ENCODE peak calls at places on chromosomes 4 and X, in four cellular contexts. One of them, this sample, is unnamed.

GRCh38 chrX:4638036-4638435 is 924.6 kb upstream of the PRKX start:
- DNase-seq in left ventricle myocardium inferior: no peak
- DNase-seq in mucosa of descending colon: no peak
- DNase-seq in OCI-LY7: no peak
- DNase-seq in this sample: no peak

GRCh38 chrX:45903781-45904201 is 641.4 kb downstream of the ZNF674 start:
- DNase-seq in left ventricle myocardium inferior: no peak
- DNase-seq in mucosa of descending colon: no peak
- DNase-seq in OCI-LY7: no peak
- DNase-seq in this sample: no peak

GRCh38 chr4:183533698-183534097 is 28.8 kb downstream of the ING2 start:
- DNase-seq in left ventricle myocardium inferior: no peak
- DNase-seq in mucosa of descending colon: no peak
- DNase-seq in OCI-LY7: no peak
- DNase-seq in this sample: no peak

GRCh38 chr4:37445023-37445422 is 200.5 kb downstream of the NWD2 start:
- DNase-seq in left ventricle myocardium inferior: no peak
- DNase-seq in mucosa of descending colon: no peak
- DNase-seq in OCI-LY7: no peak
- DNase-seq in this sample: no peak

GRCh38 chr4:46386570-46386969 is 3.4 kb downstream of the GABRA2 start:
- DNase-seq in left ventricle myocardium inferior: no peak
- DNase-seq in mucosa of descending colon: peak; percentile 16
- DNase-seq in OCI-LY7: no peak
- DNase-seq in this sample: peak; percentile 24

GRCh38 chr4:3344596-3344995 is 51.8 kb downstream of the RGS12 start:
- DNase-seq in left ventricle myocardium inferior: no peak
- DNase-seq in mucosa of descending colon: no peak
- DNase-seq in OCI-LY7: no peak
- DNase-seq in this sample: no peak

GRCh38 chrX:54530358-54530900 is 410 bp downstream of the GNL3L start:
- DNase-seq in left ventricle myocardium inferior: no peak
- DNase-seq in mucosa of descending colon: no peak
- DNase-seq in OCI-LY7: peak; percentile 21
- DNase-seq in this sample: no peak

GRCh38 chr4:3461515-3462291 is 1.4 kb upstream of the DOK7 start:
- DNase-seq in left ventricle myocardium inferior: peak; percentile 83
- DNase-seq in mucosa of descending colon: peak; percentile 55
- DNase-seq in OCI-LY7: no peak
- DNase-seq in this sample: no peak

GRCh38 chr4:147754037-147754445 is 22.2 kb downstream of the ARHGAP10 start:
- DNase-seq in left ventricle myocardium inferior: no peak
- DNase-seq in mucosa of descending colon: no peak
- DNase-seq in OCI-LY7: no peak
- DNase-seq in this sample: no peak

GRCh38 chr4:87033902-87034301 is 99.1 kb downstream of the AFF1 start:
- DNase-seq in left ventricle myocardium inferior: no peak
- DNase-seq in mucosa of descending colon: no peak
- DNase-seq in OCI-LY7: no peak
- DNase-seq in this sample: no peak

GRCh38 chr4:791201-791865 is 34.6 kb downstream of the CPLX1 start:
- DNase-seq in left ventricle myocardium inferior: no peak
- DNase-seq in mucosa of descending colon: no peak
- DNase-seq in OCI-LY7: no peak
- DNase-seq in this sample: no peak

GRCh38 chr4:151174784-151175183 is 75.4 kb downstream of the RPS3A start:
- DNase-seq in left ventricle myocardium inferior: no peak
- DNase-seq in mucosa of descending colon: no peak
- DNase-seq in OCI-LY7: no peak
- DNase-seq in this sample: no peak

GRCh38 chrX:46477435-46477834 is 67.8 kb downstream of the ZNF674 start:
- DNase-seq in left ventricle myocardium inferior: no peak
- DNase-seq in mucosa of descending colon: no peak
- DNase-seq in OCI-LY7: no peak
- DNase-seq in this sample: no peak

GRCh38 chr4:26192921-26193894 is 127.6 kb upstream of the RBPJ start:
- DNase-seq in left ventricle myocardium inferior: no peak
- DNase-seq in mucosa of descending colon: no peak
- DNase-seq in OCI-LY7: no peak
- DNase-seq in this sample: no peak

GRCh38 chr4:2352171-2352570 is 66.3 kb downstream of the ZFYVE28 start:
- DNase-seq in left ventricle myocardium inferior: no peak
- DNase-seq in mucosa of descending colon: no peak
- DNase-seq in OCI-LY7: no peak
- DNase-seq in this sample: no peak

GRCh38 chr4:140851032-140851636 is 94.9 kb upstream of the TBC1D9 start:
- DNase-seq in left ventricle myocardium inferior: no peak
- DNase-seq in mucosa of descending colon: peak; percentile 82
- DNase-seq in OCI-LY7: peak; percentile 86
- DNase-seq in this sample: peak; percentile 70

GRCh38 chrX:111337067-111337466 is 66.8 kb upstream of the CAPN6 start:
- DNase-seq in left ventricle myocardium inferior: no peak
- DNase-seq in mucosa of descending colon: no peak
- DNase-seq in OCI-LY7: no peak
- DNase-seq in this sample: no peak

GRCh38 chrX:97401586-97402101 is 517.9 kb downstream of the RPA4 start:
- DNase-seq in left ventricle myocardium inferior: no peak
- DNase-seq in mucosa of descending colon: no peak
- DNase-seq in OCI-LY7: no peak
- DNase-seq in this sample: no peak

GRCh38 chr4:4753643-4754042 is 105.8 kb upstream of the MSX1 start:
- DNase-seq in left ventricle myocardium inferior: no peak
- DNase-seq in mucosa of descending colon: no peak
- DNase-seq in OCI-LY7: no peak
- DNase-seq in this sample: no peak

GRCh38 chr4:4752025-4752424 is 107.4 kb upstream of the MSX1 start:
- DNase-seq in left ventricle myocardium inferior: no peak
- DNase-seq in mucosa of descending colon: no peak
- DNase-seq in OCI-LY7: no peak
- DNase-seq in this sample: no peak

GRCh38 chr4:4755306-4755705 is 104.2 kb upstream of the MSX1 start:
- DNase-seq in left ventricle myocardium inferior: no peak
- DNase-seq in mucosa of descending colon: no peak
- DNase-seq in OCI-LY7: no peak
- DNase-seq in this sample: no peak

GRCh38 chr4:4752576-4753401 is 106.7 kb upstream of the MSX1 start:
- DNase-seq in left ventricle myocardium inferior: no peak
- DNase-seq in mucosa of descending colon: no peak
- DNase-seq in OCI-LY7: no peak
- DNase-seq in this sample: no peak

DNA sequence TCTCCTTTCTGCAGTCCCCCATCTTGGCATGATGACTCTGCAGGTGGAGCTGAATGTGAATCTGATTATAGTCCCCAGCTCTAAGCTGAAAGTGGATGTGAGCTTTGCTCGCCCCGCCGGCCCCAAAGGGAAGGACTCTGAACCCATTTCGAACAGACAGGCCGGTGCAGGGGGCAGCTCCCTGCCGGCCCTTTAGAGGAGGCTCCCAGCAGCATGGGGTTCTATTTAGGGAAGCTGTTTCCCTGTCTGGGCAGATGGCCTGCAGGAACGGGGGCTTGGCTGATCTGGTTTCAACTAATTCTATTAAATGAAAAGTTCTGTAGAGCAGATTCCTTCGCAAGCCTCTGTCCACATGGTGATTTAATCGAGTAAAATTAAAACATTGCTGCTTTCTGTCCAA is 104.8 kb upstream of the MSX1 start:
- DNase-seq in left ventricle myocardium inferior: no peak
- DNase-seq in mucosa of descending colon: no peak
- DNase-seq in OCI-LY7: no peak
- DNase-seq in this sample: no peak
- H3K4me1 ChIP-seq in left ventricle myocardium inferior: no peaks in the 10 kb centered on the region
- H3K4me1 ChIP-seq in mucosa of descending colon: no peaks in the 10 kb centered on the region
- H3K4me1 ChIP-seq in OCI-LY7: no peaks in the 10 kb centered on the region
- H3K4me1 ChIP-seq in this sample: no peaks in the 10 kb centered on the region

DNA sequence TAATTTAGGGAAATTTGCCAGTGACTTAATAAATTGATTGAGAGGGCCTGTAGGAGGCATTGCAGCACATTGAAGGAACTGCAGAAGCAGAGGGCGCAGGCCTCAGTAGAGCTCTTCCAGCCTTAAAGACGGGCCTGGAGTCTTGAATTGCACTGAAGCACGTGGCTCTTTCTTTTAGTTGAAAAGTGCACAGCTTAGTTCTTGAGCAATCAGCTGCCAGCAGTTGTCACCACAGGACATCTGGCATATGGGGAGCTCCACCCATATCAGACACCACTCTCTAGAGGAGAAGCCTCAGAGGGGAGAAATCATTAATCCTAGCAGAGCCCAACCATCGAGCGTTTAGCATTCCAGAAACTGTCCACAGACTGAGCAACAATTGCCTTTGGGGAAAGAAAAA is 16.0 kb upstream of the FGF16 start:
- DNase-seq in left ventricle myocardium inferior: no peak
- DNase-seq in mucosa of descending colon: peak; percentile 8
- DNase-seq in OCI-LY7: peak; percentile 8
- DNase-seq in this sample: no peak
- H3K9me3 ChIP-seq in left ventricle myocardium inferior: no peaks in the 10 kb centered on the region
- H3K9me3 ChIP-seq in mucosa of descending colon: no peaks in the 10 kb centered on the region
- H3K9me3 ChIP-seq in OCI-LY7: no peaks in the 10 kb centered on the region
- H3K9me3 ChIP-seq in this sample: no peaks in the 10 kb centered on the region

DNA sequence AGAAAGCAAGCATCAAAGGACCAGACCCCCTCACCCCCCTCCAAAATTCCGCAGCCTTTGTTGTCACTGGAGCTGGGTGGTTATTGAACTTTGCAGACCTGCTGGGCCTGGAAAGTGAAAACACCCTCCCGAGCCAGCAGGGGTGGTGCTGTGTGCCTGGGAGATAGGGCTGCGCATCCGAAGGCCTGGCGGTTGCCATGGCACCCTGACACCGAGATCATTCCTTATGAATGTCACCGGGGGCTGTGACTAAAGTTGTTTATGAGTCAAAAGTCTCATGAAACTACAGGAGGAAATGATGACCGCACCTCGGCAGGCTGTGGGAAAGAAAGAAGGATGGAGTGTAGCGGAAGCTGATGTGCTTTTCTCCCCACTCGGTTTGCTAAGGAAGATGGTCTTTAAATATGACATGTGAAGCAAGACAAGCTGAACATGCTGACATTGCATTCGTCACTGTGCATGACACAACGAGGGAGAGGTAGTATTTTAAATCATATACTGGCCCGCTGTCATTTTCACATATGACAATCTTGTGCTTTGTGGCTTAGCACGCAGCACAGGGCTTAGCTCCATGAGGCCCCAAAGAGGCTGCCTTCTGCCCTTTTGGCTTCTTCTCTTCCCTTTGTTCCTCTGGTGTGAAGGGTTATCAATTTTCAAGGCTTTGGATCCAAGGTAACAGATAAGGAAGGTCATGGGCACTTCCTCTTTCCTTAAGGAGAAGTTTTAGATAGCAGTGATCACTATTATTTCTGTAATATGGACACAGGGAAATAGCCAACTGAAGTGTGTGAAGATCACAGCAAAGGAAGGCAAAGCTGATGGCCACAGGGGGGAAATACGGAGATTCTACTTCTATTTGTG is 367.1 kb downstream of the UNC5C start:
- DNase-seq in left ventricle myocardium inferior: no peak
- DNase-seq in mucosa of descending colon: no peak
- DNase-seq in OCI-LY7: no peak
- DNase-seq in this sample: no peak
- TF ChIP-seq CTCF in left ventricle myocardium inferior: no peak
- TF ChIP-seq CTCF in mucosa of descending colon: no peak
- TF ChIP-seq CTCF in OCI-LY7: no peak
- TF ChIP-seq CTCF in this sample: no peak

GRCh38 chr4:5717449-5718158 is 6.6 kb downstream of the EVC start:
- DNase-seq in left ventricle myocardium inferior: no peak
- DNase-seq in mucosa of descending colon: no peak
- DNase-seq in OCI-LY7: no peak
- DNase-seq in this sample: no peak
- H3K4me1 ChIP-seq in left ventricle myocardium inferior: no peaks in the 10 kb centered on the region
- H3K4me1 ChIP-seq in mucosa of descending colon: no peaks in the 10 kb centered on the region
- H3K4me1 ChIP-seq in OCI-LY7: no peaks in the 10 kb centered on the region
- H3K4me1 ChIP-seq in this sample: peaks cover 10% of the 10 kb centered on the region

GRCh38 chr4:78227411-78228057 is 170.4 kb downstream of the FRAS1 start:
- DNase-seq in left ventricle myocardium inferior: no peak
- DNase-seq in mucosa of descending colon: no peak
- DNase-seq in OCI-LY7: no peak
- DNase-seq in this sample: no peak
- H3K9me3 ChIP-seq in left ventricle myocardium inferior: peaks cover 17% of the 10 kb centered on the region
- H3K9me3 ChIP-seq in mucosa of descending colon: peaks cover 8% of the 10 kb centered on the region
- H3K9me3 ChIP-seq in OCI-LY7: peaks cover 13% of the 10 kb centered on the region
- H3K9me3 ChIP-seq in this sample: peaks cover 16% of the 10 kb centered on the region

GRCh38 chr4:76723373-76723772 is 174.6 kb downstream of the SOWAHB start:
- DNase-seq in left ventricle myocardium inferior: no peak
- DNase-seq in mucosa of descending colon: no peak
- DNase-seq in OCI-LY7: no peak
- DNase-seq in this sample: no peak
- TF ChIP-seq CTCF in left ventricle myocardium inferior: no peak
- TF ChIP-seq CTCF in mucosa of descending colon: no peak
- TF ChIP-seq CTCF in OCI-LY7: no peak
- TF ChIP-seq CTCF in this sample: no peak

DNA sequence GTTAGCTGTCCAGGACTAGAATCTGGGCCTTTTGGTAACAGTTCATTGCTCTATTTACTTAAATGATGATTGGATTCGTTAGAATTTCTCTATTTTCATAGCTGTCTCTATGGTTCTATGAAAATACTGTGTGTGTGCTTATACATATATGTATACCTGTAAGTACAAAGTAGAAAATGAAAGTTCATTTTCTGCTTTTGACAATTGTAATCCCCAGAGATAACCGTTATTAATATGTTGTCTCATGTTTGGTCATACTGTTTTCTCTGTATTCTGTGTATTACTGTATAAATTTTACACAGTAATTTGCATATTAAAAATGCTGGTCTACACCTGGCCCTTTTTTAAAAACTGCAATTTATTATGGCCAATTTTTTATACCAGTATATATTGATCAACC is 55.4 kb downstream of the CLCN3 start:
- DNase-seq in left ventricle myocardium inferior: no peak
- DNase-seq in mucosa of descending colon: no peak
- DNase-seq in OCI-LY7: no peak
- DNase-seq in this sample: no peak
- H3K4me1 ChIP-seq in left ventricle myocardium inferior: peaks cover 23% of the 10 kb centered on the region
- H3K4me1 ChIP-seq in mucosa of descending colon: peaks cover 2% of the 10 kb centered on the region
- H3K4me1 ChIP-seq in OCI-LY7: no peaks in the 10 kb centered on the region
- H3K4me1 ChIP-seq in this sample: no peaks in the 10 kb centered on the region

DNA sequence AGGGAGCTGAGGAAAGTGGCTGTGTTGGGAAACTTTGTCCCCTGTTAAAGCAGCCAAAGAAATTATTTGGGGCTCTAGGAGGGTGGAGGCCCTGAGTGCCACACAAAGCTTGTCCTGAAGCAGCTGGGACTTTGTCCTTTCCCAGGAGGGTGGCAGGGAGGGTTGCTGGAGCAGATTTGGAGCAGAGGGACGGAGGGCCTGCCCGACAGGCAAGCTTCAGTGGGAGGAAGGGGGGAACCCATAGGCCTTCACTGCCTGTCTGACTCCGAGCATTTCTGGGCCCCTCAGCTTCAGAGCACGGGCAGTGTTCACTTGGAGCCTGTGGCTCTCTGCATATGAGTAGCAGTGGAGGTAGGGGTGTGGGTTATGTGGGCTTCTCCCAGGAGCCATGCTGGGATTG is 7.2 kb upstream of the CNGA2 start:
- DNase-seq in left ventricle myocardium inferior: no peak
- DNase-seq in mucosa of descending colon: no peak
- DNase-seq in OCI-LY7: no peak
- DNase-seq in this sample: no peak
- H3K9me3 ChIP-seq in left ventricle myocardium inferior: no peaks in the 10 kb centered on the region
- H3K9me3 ChIP-seq in mucosa of descending colon: no peaks in the 10 kb centered on the region
- H3K9me3 ChIP-seq in OCI-LY7: no peaks in the 10 kb centered on the region
- H3K9me3 ChIP-seq in this sample: no peaks in the 10 kb centered on the region

This sample was measured in Caco-2.